ENCODE peak calls at places on chromosome 2, in eight cellular contexts. H is hypothalamus; K is mucosa of descending colon; D is SW480; E is NCI-H774; T is CD4-positive, alpha-beta T cell; B is AG09309; G is OCI-LY7. R is an unnamed sample.

GRCh38 chr2:68236876-68237275 is 15.5 kb downstream of the PPP3R1 start:
- DNase-seq in H (no peak), G (no peak), E (no peak), B (no peak), K (no peak), D (no peak), T (no peak), R (no peak)

GRCh38 chr2:127153691-127154158 is 46.8 kb upstream of the BIN1 start:
- DNase-seq in H (no peak), T (no peak), G (no peak), K (no peak), E (no peak), D (no peak), B (peak), R (no peak)

GRCh38 chr2:205372141-205372540 is 310.2 kb upstream of the NRP2 start:
- DNase-seq in D (peak), K (no peak), H (no peak), B (peak), T (no peak), G (no peak), E (no peak), R (no peak)

GRCh38 chr2:193011870-193012269 is 817.1 kb upstream of the TMEFF2 start:
- DNase-seq in K (peak), B (no peak), E (no peak), G (no peak), H (no peak), T (no peak), D (no peak), R (no peak)

GRCh38 chr2:198309673-198310280 is 505.4 kb downstream of the PLCL1 start:
- DNase-seq in H (no peak), T (peak), G (peak), E (peak), D (peak), K (no peak), B (no peak), R (no peak)

GRCh38 chr2:138086556-138086955 is 122.3 kb downstream of the HNMT start:
- DNase-seq in H (no peak), K (no peak), T (no peak), B (no peak), E (no peak), D (no peak), G (no peak), R (no peak)

GRCh38 chr2:233129351-233129978 is 69.3 kb downstream of the INPP5D start:
- DNase-seq in K (no peak), B (no peak), D (no peak), G (no peak), T (no peak), H (no peak), E (peak), R (no peak)

GRCh38 chr2:159089543-159089942 is 121.1 kb downstream of the TANC1 start:
- DNase-seq in G (no peak), K (no peak), H (no peak), B (no peak), E (no peak), T (no peak), D (no peak), R (no peak)

GRCh38 chr2:44965684-44966083 is 24.2 kb downstream of the SIX3 start:
- DNase-seq in G (no peak), K (no peak), E (no peak), H (no peak), D (no peak), T (no peak), B (no peak), R (no peak)

GRCh38 chr2:102271844-102272243 is 39.5 kb upstream of the IL1RL1 start:
- DNase-seq in B (no peak), T (no peak), H (no peak), D (no peak), K (no peak), E (no peak), G (no peak), R (no peak)

GRCh38 chr2:102455061-102455670 is 17.9 kb upstream of the SLC9A4 start:
- DNase-seq in E (no peak), T (no peak), G (no peak), H (no peak), K (no peak), B (no peak), D (no peak), R (no peak)

GRCh38 chr2:190627881-190628412 is 20.9 kb upstream of the NAB1 start:
- DNase-seq in T (no peak), D (no peak), K (peak), E (no peak), H (no peak), G (no peak), B (no peak), R (no peak)

GRCh38 chr2:195520671-195521155 is 136.3 kb upstream of the SLC39A10 start:
- DNase-seq in T (no peak), D (no peak), G (no peak), K (no peak), H (no peak), B (peak), E (no peak), R (no peak)

GRCh38 chr2:27885656-27886055 is 4.5 kb downstream of the RBKS start:
- DNase-seq in D (no peak), G (no peak), K (no peak), E (no peak), T (no peak), B (no peak), H (no peak), R (no peak)

GRCh38 chr2:46367286-46367685 is 70.1 kb downstream of the EPAS1 start:
- DNase-seq in D (no peak), T (no peak), G (no peak), B (no peak), K (no peak), E (no peak), H (no peak), R (no peak)

GRCh38 chr2:190927257-190927656 is 46.6 kb downstream of the GLS start:
- DNase-seq in T (no peak), D (no peak), K (no peak), E (no peak), H (no peak), B (no peak), G (no peak), R (no peak)

GRCh38 chr2:66198873-66199272 is 236.1 kb upstream of the MEIS1 start:
- DNase-seq in H (no peak), T (no peak), G (no peak), B (no peak), E (no peak), D (no peak), K (no peak), R (no peak)

GRCh38 chr2:95760839-95761525 is 169.2 kb downstream of the TRIM43 start:
- DNase-seq in K (no peak), E (no peak), G (no peak), T (no peak), H (no peak), B (peak), D (peak), R (no peak)

GRCh38 chr2:75506131-75506697 is 54.5 kb downstream of the EVA1A start:
- DNase-seq in D (no peak), H (no peak), T (no peak), K (no peak), E (no peak), B (no peak), G (no peak), R (no peak)

GRCh38 chr2:10930731-10931516 is 19.2 kb downstream of the KCNF1 start:
- DNase-seq in H (no peak), E (no peak), T (no peak), G (no peak), D (no peak), K (no peak), B (no peak), R (no peak)

GRCh38 chr2:134031539-134031938 is 222.3 kb upstream of the MGAT5 start:
- DNase-seq in G (no peak), H (no peak), D (no peak), E (no peak), B (no peak), T (no peak), K (no peak), R (no peak)

GRCh38 chr2:25305809-25306208 is 35.9 kb downstream of the DNMT3A start:
- DNase-seq in H (no peak), T (no peak), E (no peak), G (no peak), B (no peak), K (peak), D (no peak), R (no peak)

GRCh38 chr2:102193074-102193473 is 6.3 kb downstream of the IL1RL2 start:
- DNase-seq in G (no peak), T (no peak), K (no peak), H (no peak), D (no peak), E (no peak), B (no peak), R (no peak)

GRCh38 chr2:70331012-70331411 is 29.1 kb upstream of the FAM136A start:
- DNase-seq in E (no peak), D (no peak), H (no peak), B (no peak), K (no peak), T (no peak), G (no peak), R (no peak)

GRCh38 chr2:229642371-229642770 is 72.0 kb downstream of the DNER start:
- DNase-seq in D (no peak), B (no peak), K (no peak), T (no peak), E (no peak), H (no peak), G (no peak), R (no peak)

GRCh38 chr2:237895544-237896506 is 36.4 kb downstream of the RAMP1 start:
- DNase-seq in D (no peak), K (peak), B (no peak), T (no peak), E (no peak), G (no peak), H (peak), R (no peak)

GRCh38 chr2:16218651-16219050 is 278.3 kb downstream of the MYCN start:
- DNase-seq in K (no peak), H (no peak), B (no peak), G (peak), T (no peak), D (peak), E (no peak), R (no peak)

GRCh38 chr2:23409246-23409645 is 24.3 kb downstream of the KLHL29 start:
- DNase-seq in G (no peak), D (no peak), B (no peak), T (no peak), H (no peak), E (no peak), K (no peak), R (no peak)

GRCh38 chr2:190679813-190680591 is 31.1 kb downstream of the NAB1 start:
- DNase-seq in G (peak), H (no peak), K (peak), B (no peak), T (peak), D (no peak), E (no peak), R (no peak)

GRCh38 chr2:218284106-218284811 is 8.0 kb downstream of the TMBIM1 start:
- DNase-seq in K (no peak), D (no peak), T (no peak), G (no peak), B (no peak), H (no peak), E (no peak), R (no peak)

GRCh38 chr2:173629076-173629475 is 274.4 kb downstream of the CDCA7 start:
- DNase-seq in D (no peak), T (no peak), H (no peak), K (no peak), G (no peak), B (no peak), E (no peak), R (no peak)

GRCh38 chr2:71876542-71877451 is 270.9 kb downstream of the CYP26B1 start:
- DNase-seq in H (no peak), D (no peak), T (no peak), G (no peak), B (peak), E (no peak), K (no peak), R (no peak)

GRCh38 chr2:240559271-240559670 is 886 bp upstream of the DUSP28 start:
- DNase-seq in E (no peak), K (no peak), B (no peak), H (no peak), D (no peak), T (no peak), G (no peak), R (no peak)

GRCh38 chr2:227052879-227053278 is 111.1 kb downstream of the COL4A4 start:
- DNase-seq in B (no peak), H (no peak), E (peak), K (no peak), D (no peak), T (no peak), G (no peak), R (no peak)

GRCh38 chr2:170375192-170375591 is 197.2 kb downstream of the MYO3B start:
- DNase-seq in D (no peak), H (no peak), K (no peak), E (no peak), G (no peak), B (no peak), T (no peak), R (no peak)

GRCh38 chr2:68458962-68459361 is 8.1 kb downstream of the FBXO48 start:
- DNase-seq in D (no peak), E (no peak), H (no peak), B (no peak), G (no peak), T (no peak), K (no peak), R (no peak)

GRCh38 chr2:222594679-222595078 is 61.2 kb downstream of the FARSB start:
- DNase-seq in T (no peak), H (no peak), E (no peak), G (no peak), D (peak), B (no peak), K (no peak), R (no peak)

GRCh38 chr2:21413082-21413481 is 289.3 kb downstream of the TDRD15 start:
- DNase-seq in T (no peak), B (no peak), D (no peak), G (no peak), H (no peak), E (no peak), K (no peak), R (no peak)